ENCODE peak calls at places on chromosomes 4 and X, in eight cellular contexts. One of them, this sample, is unnamed.

GRCh38 chrX:15605233-15605632 is 4.5 kb upstream of the ACE2 start:
- DNase-seq in neural progenitor cell: no peak
- DNase-seq in fibroblast of lung: no peak
- DNase-seq in left ventricle myocardium inferior: no peak
- DNase-seq in tibial artery: no peak
- DNase-seq in endodermal cell: no peak
- DNase-seq in IMR-90: no peak
- DNase-seq in brain microvascular endothelial cell: no peak
- DNase-seq in this sample: no peak

GRCh38 chr4:108168672-108169562 is at the start of gene LEF1:
- DNase-seq in endodermal cell: peak; percentile 89
- DNase-seq in tibial artery: no peak
- DNase-seq in fibroblast of lung: peak; percentile 49
- DNase-seq in brain microvascular endothelial cell: peak; percentile 32
- DNase-seq in neural progenitor cell: peak; percentile 93
- DNase-seq in IMR-90: peak; percentile 11
- DNase-seq in left ventricle myocardium inferior: no peak
- DNase-seq in this sample: no peak

GRCh38 chr4:142322996-142323395 is 523.1 kb downstream of the INPP4B start:
- DNase-seq in neural progenitor cell: no peak
- DNase-seq in left ventricle myocardium inferior: no peak
- DNase-seq in brain microvascular endothelial cell: no peak
- DNase-seq in tibial artery: no peak
- DNase-seq in fibroblast of lung: no peak
- DNase-seq in IMR-90: no peak
- DNase-seq in endodermal cell: no peak
- DNase-seq in this sample: no peak

GRCh38 chrX:150569155-150569477 is 695 bp downstream of the MTM1 start:
- DNase-seq in IMR-90: peak; percentile 43
- DNase-seq in neural progenitor cell: no peak
- DNase-seq in left ventricle myocardium inferior: peak; percentile 27
- DNase-seq in endodermal cell: no peak
- DNase-seq in brain microvascular endothelial cell: peak; percentile 3
- DNase-seq in tibial artery: no peak
- DNase-seq in fibroblast of lung: no peak
- DNase-seq in this sample: no peak

GRCh38 chrX:46029777-46030176 is 515.4 kb downstream of the ZNF674 start:
- DNase-seq in neural progenitor cell: no peak
- DNase-seq in endodermal cell: no peak
- DNase-seq in tibial artery: no peak
- DNase-seq in left ventricle myocardium inferior: no peak
- DNase-seq in brain microvascular endothelial cell: no peak
- DNase-seq in IMR-90: no peak
- DNase-seq in fibroblast of lung: peak; percentile 4
- DNase-seq in this sample: no peak

GRCh38 chrX:113800955-113801354 is 782.9 kb upstream of the HTR2C start:
- DNase-seq in tibial artery: no peak
- DNase-seq in IMR-90: no peak
- DNase-seq in endodermal cell: no peak
- DNase-seq in neural progenitor cell: no peak
- DNase-seq in fibroblast of lung: no peak
- DNase-seq in brain microvascular endothelial cell: no peak
- DNase-seq in left ventricle myocardium inferior: no peak
- DNase-seq in this sample: no peak

GRCh38 chr4:81470456-81471327 is 1.0 kb downstream of the RASGEF1B start:
- DNase-seq in endodermal cell: peak; percentile 81
- DNase-seq in fibroblast of lung: no peak
- DNase-seq in left ventricle myocardium inferior: peak; percentile 48
- DNase-seq in neural progenitor cell: peak; percentile 54
- DNase-seq in brain microvascular endothelial cell: peak; percentile 33
- DNase-seq in tibial artery: peak; percentile 72
- DNase-seq in IMR-90: no peak
- DNase-seq in this sample: no peak

GRCh38 chr4:89134775-89135319 is 23.5 kb downstream of the TIGD2 start:
- DNase-seq in tibial artery: no peak
- DNase-seq in left ventricle myocardium inferior: no peak
- DNase-seq in IMR-90: peak; percentile 83
- DNase-seq in brain microvascular endothelial cell: peak; percentile 83
- DNase-seq in endodermal cell: no peak
- DNase-seq in neural progenitor cell: no peak
- DNase-seq in fibroblast of lung: peak; percentile 82
- DNase-seq in this sample: no peak

GRCh38 chr4:154004859-154005520 is 216.1 kb upstream of the SFRP2 start:
- DNase-seq in left ventricle myocardium inferior: no peak
- DNase-seq in IMR-90: no peak
- DNase-seq in brain microvascular endothelial cell: peak; percentile 84
- DNase-seq in fibroblast of lung: peak; percentile 62
- DNase-seq in endodermal cell: no peak
- DNase-seq in neural progenitor cell: no peak
- DNase-seq in tibial artery: no peak
- DNase-seq in this sample: no peak

GRCh38 chr4:70718811-70719604 is 2.8 kb upstream of the RUFY3 start:
- DNase-seq in brain microvascular endothelial cell: no peak
- DNase-seq in left ventricle myocardium inferior: no peak
- DNase-seq in neural progenitor cell: no peak
- DNase-seq in tibial artery: no peak
- DNase-seq in endodermal cell: no peak
- DNase-seq in IMR-90: no peak
- DNase-seq in fibroblast of lung: peak; percentile 44
- DNase-seq in this sample: no peak

GRCh38 chr4:55284331-55284730 is 61.7 kb upstream of the SRD5A3 start:
- DNase-seq in fibroblast of lung: no peak
- DNase-seq in tibial artery: no peak
- DNase-seq in endodermal cell: no peak
- DNase-seq in IMR-90: no peak
- DNase-seq in brain microvascular endothelial cell: no peak
- DNase-seq in left ventricle myocardium inferior: no peak
- DNase-seq in neural progenitor cell: no peak
- DNase-seq in this sample: no peak

GRCh38 chrX:2595258-2595657 is 94.5 kb upstream of the DHRSX start:
- DNase-seq in endodermal cell: no peak
- DNase-seq in tibial artery: peak; percentile 3
- DNase-seq in IMR-90: peak; percentile 11
- DNase-seq in left ventricle myocardium inferior: no peak
- DNase-seq in neural progenitor cell: no peak
- DNase-seq in brain microvascular endothelial cell: no peak
- DNase-seq in fibroblast of lung: peak; percentile 70
- DNase-seq in this sample: no peak

GRCh38 chr4:48699470-48699869 is 80.6 kb downstream of the FRYL start:
- DNase-seq in tibial artery: no peak
- DNase-seq in neural progenitor cell: no peak
- DNase-seq in left ventricle myocardium inferior: no peak
- DNase-seq in fibroblast of lung: peak; percentile 59
- DNase-seq in brain microvascular endothelial cell: peak; percentile 1
- DNase-seq in IMR-90: no peak
- DNase-seq in endodermal cell: no peak
- DNase-seq in this sample: peak; percentile 30

GRCh38 chrX:1453390-1453783 is 678 bp upstream of the ASMTL start:
- DNase-seq in fibroblast of lung: no peak
- DNase-seq in neural progenitor cell: no peak
- DNase-seq in left ventricle myocardium inferior: no peak
- DNase-seq in endodermal cell: no peak
- DNase-seq in tibial artery: no peak
- DNase-seq in brain microvascular endothelial cell: no peak
- DNase-seq in IMR-90: no peak
- DNase-seq in this sample: no peak

GRCh38 chr4:122854444-122854843 is 27.8 kb downstream of the FGF2 start:
- DNase-seq in IMR-90: no peak
- DNase-seq in brain microvascular endothelial cell: no peak
- DNase-seq in tibial artery: peak; percentile 68
- DNase-seq in neural progenitor cell: no peak
- DNase-seq in fibroblast of lung: peak; percentile 45
- DNase-seq in endodermal cell: no peak
- DNase-seq in left ventricle myocardium inferior: no peak
- DNase-seq in this sample: no peak

GRCh38 chr4:6926681-6927478 is 17.3 kb downstream of the TBC1D14 start:
- DNase-seq in IMR-90: peak; percentile 60
- DNase-seq in fibroblast of lung: peak; percentile 76
- DNase-seq in endodermal cell: peak; percentile 67
- DNase-seq in tibial artery: no peak
- DNase-seq in brain microvascular endothelial cell: peak; percentile 29
- DNase-seq in neural progenitor cell: no peak
- DNase-seq in left ventricle myocardium inferior: peak; percentile 50
- DNase-seq in this sample: no peak

GRCh38 chr4:3480528-3481112 is 17.5 kb downstream of the DOK7 start:
- DNase-seq in left ventricle myocardium inferior: peak; percentile 75
- DNase-seq in endodermal cell: peak; percentile 99
- DNase-seq in IMR-90: peak; percentile 63
- DNase-seq in brain microvascular endothelial cell: peak; percentile 80
- DNase-seq in tibial artery: peak; percentile 89
- DNase-seq in neural progenitor cell: peak; percentile 87
- DNase-seq in fibroblast of lung: peak; percentile 44
- DNase-seq in this sample: peak; percentile 24

GRCh38 chr4:92264163-92264562 is 39.6 kb upstream of the GRID2 start:
- DNase-seq in fibroblast of lung: no peak
- DNase-seq in IMR-90: no peak
- DNase-seq in neural progenitor cell: no peak
- DNase-seq in endodermal cell: no peak
- DNase-seq in left ventricle myocardium inferior: no peak
- DNase-seq in tibial artery: no peak
- DNase-seq in brain microvascular endothelial cell: no peak
- DNase-seq in this sample: no peak
- H3K36me3 ChIP-seq in fibroblast of lung: no peaks in the 10 kb centered on the region
- H3K36me3 ChIP-seq in IMR-90: no peaks in the 10 kb centered on the region
- H3K36me3 ChIP-seq in neural progenitor cell: no peaks in the 10 kb centered on the region
- H3K36me3 ChIP-seq in endodermal cell: no peaks in the 10 kb centered on the region
- H3K36me3 ChIP-seq in left ventricle myocardium inferior: no peaks in the 10 kb centered on the region
- H3K36me3 ChIP-seq in tibial artery: no peaks in the 10 kb centered on the region
- H3K36me3 ChIP-seq in brain microvascular endothelial cell: no peaks in the 10 kb centered on the region
- H3K36me3 ChIP-seq in this sample: no peaks in the 10 kb centered on the region

DNA sequence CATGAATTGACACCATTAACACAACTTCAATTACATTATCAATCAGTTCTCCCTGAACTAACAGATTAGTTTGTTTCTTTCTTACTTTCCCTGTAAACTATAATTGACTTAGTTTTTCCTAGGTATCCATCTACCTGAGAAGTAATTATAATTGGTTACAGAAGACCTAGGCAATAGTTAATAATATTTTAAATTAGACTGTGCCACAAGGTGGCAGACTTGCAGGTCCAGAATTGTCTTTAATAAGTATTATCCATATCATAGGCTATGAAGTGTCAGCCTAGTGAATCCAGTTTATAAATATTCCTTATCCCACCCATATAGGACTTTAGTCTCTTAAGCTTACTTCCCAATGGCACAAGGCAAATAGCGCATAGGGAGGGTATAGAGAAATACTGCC is 48.9 kb upstream of the FAM47B start:
- DNase-seq in endodermal cell: no peak
- DNase-seq in neural progenitor cell: no peak
- DNase-seq in left ventricle myocardium inferior: no peak
- DNase-seq in IMR-90: peak; percentile 16
- DNase-seq in brain microvascular endothelial cell: no peak
- DNase-seq in tibial artery: no peak
- DNase-seq in fibroblast of lung: no peak
- DNase-seq in this sample: no peak
- TF ChIP-seq CTCF in endodermal cell: peak; percentile 59
- TF ChIP-seq CTCF in neural progenitor cell: peak; percentile 42
- TF ChIP-seq CTCF in left ventricle myocardium inferior: peak; percentile 43
- TF ChIP-seq CTCF in IMR-90: peak; percentile 46
- TF ChIP-seq CTCF in brain microvascular endothelial cell: peak; percentile 41
- TF ChIP-seq CTCF in tibial artery: peak; percentile 13
- TF ChIP-seq CTCF in fibroblast of lung: peak; percentile 9
- TF ChIP-seq CTCF in this sample: peak; percentile 10

DNA sequence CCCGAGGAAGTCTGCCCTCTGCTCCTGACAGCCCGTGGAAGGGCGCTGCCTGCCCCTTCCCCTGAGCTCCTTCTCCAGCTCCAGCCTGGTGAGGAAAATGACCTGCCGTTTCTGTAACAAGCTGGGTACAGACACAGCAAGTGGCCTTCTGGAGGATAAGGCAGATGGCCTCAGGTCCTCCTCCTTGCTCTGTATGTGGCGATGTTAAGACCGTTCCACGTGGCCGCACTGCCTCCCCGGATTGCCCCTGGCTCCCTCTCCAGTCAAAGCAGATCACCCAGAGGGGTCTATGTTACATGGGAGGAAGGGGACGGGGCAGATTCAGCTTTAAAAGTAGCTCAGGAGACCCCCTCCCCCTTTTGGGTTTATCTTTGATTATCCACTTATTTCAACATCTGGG is 80.3 kb upstream of the GATB start:
- DNase-seq in fibroblast of lung: no peak
- DNase-seq in IMR-90: no peak
- DNase-seq in left ventricle myocardium inferior: no peak
- DNase-seq in endodermal cell: no peak
- DNase-seq in tibial artery: no peak
- DNase-seq in brain microvascular endothelial cell: no peak
- DNase-seq in neural progenitor cell: no peak
- DNase-seq in this sample: no peak
- H3K36me3 ChIP-seq in fibroblast of lung: no peaks in the 10 kb centered on the region
- H3K36me3 ChIP-seq in IMR-90: no peaks in the 10 kb centered on the region
- H3K36me3 ChIP-seq in left ventricle myocardium inferior: no peaks in the 10 kb centered on the region
- H3K36me3 ChIP-seq in endodermal cell: no peaks in the 10 kb centered on the region
- H3K36me3 ChIP-seq in tibial artery: no peaks in the 10 kb centered on the region
- H3K36me3 ChIP-seq in brain microvascular endothelial cell: no peaks in the 10 kb centered on the region
- H3K36me3 ChIP-seq in neural progenitor cell: no peaks in the 10 kb centered on the region
- H3K36me3 ChIP-seq in this sample: no peaks in the 10 kb centered on the region

GRCh38 chr4:169773889-169774288 is 16.1 kb upstream of the HPF1 start:
- DNase-seq in brain microvascular endothelial cell: no peak
- DNase-seq in tibial artery: no peak
- DNase-seq in neural progenitor cell: no peak
- DNase-seq in endodermal cell: no peak
- DNase-seq in IMR-90: no peak
- DNase-seq in left ventricle myocardium inferior: no peak
- DNase-seq in fibroblast of lung: no peak
- DNase-seq in this sample: no peak

GRCh38 chr4:169770411-169770810 is 12.7 kb upstream of the HPF1 start:
- DNase-seq in left ventricle myocardium inferior: no peak
- DNase-seq in tibial artery: no peak
- DNase-seq in endodermal cell: no peak
- DNase-seq in fibroblast of lung: no peak
- DNase-seq in brain microvascular endothelial cell: no peak
- DNase-seq in neural progenitor cell: no peak
- DNase-seq in IMR-90: no peak
- DNase-seq in this sample: no peak

GRCh38 chr4:169774466-169775445 is 17.0 kb upstream of the HPF1 start:
- DNase-seq in IMR-90: no peak
- DNase-seq in neural progenitor cell: peak; percentile 9
- DNase-seq in tibial artery: no peak
- DNase-seq in left ventricle myocardium inferior: no peak
- DNase-seq in brain microvascular endothelial cell: no peak
- DNase-seq in fibroblast of lung: no peak
- DNase-seq in endodermal cell: peak; percentile 79
- DNase-seq in this sample: no peak
- TF ChIP-seq CTCF in IMR-90: peak; percentile 19
- TF ChIP-seq CTCF in neural progenitor cell: peak; percentile 16
- TF ChIP-seq CTCF in tibial artery: no peak
- TF ChIP-seq CTCF in left ventricle myocardium inferior: peak; percentile 40
- TF ChIP-seq CTCF in brain microvascular endothelial cell: peak; percentile 64
- TF ChIP-seq CTCF in fibroblast of lung: peak; percentile 12
- TF ChIP-seq CTCF in endodermal cell: peak; percentile 78
- TF ChIP-seq CTCF in this sample: no peak